ENCODE peak calls at places on chromosome 1, in four cellular contexts. One of them, this sample, is unnamed.

GRCh38 chr1:248756636-248757035 is 1.1 kb upstream of the LYPD8 start:
- DNase-seq in cardiac muscle cell: no peak
- DNase-seq in MM.1S: peak; percentile 2
- DNase-seq in IMR-90: no peak
- DNase-seq in this sample: no peak

GRCh38 chr1:85663382-85663781 is 44.9 kb downstream of the ZNHIT6 start:
- DNase-seq in cardiac muscle cell: no peak
- DNase-seq in MM.1S: no peak
- DNase-seq in IMR-90: no peak
- DNase-seq in this sample: no peak

GRCh38 chr1:21341517-21342078 is 51.3 kb upstream of the ECE1 start:
- DNase-seq in cardiac muscle cell: no peak
- DNase-seq in MM.1S: no peak
- DNase-seq in IMR-90: no peak
- DNase-seq in this sample: no peak

GRCh38 chr1:204041232-204041767 is 31.6 kb upstream of the SOX13 start:
- DNase-seq in cardiac muscle cell: no peak
- DNase-seq in MM.1S: no peak
- DNase-seq in IMR-90: no peak
- DNase-seq in this sample: no peak

GRCh38 chr1:100073531-100073930 is 59.2 kb downstream of the SASS6 start:
- DNase-seq in cardiac muscle cell: no peak
- DNase-seq in MM.1S: no peak
- DNase-seq in IMR-90: no peak
- DNase-seq in this sample: no peak

GRCh38 chr1:29453502-29454240 is 217.3 kb downstream of the PTPRU start:
- DNase-seq in cardiac muscle cell: peak; percentile 81
- DNase-seq in MM.1S: peak; percentile 24
- DNase-seq in IMR-90: peak; percentile 53
- DNase-seq in this sample: peak; percentile 26

GRCh38 chr1:86914998-86915736 is 732 bp downstream of the HS2ST1 start:
- DNase-seq in cardiac muscle cell: peak; percentile 63
- DNase-seq in MM.1S: peak; percentile 47
- DNase-seq in IMR-90: peak; percentile 53
- DNase-seq in this sample: peak; percentile 73

GRCh38 chr1:93340090-93340489 is 5.6 kb upstream of the DR1 start:
- DNase-seq in cardiac muscle cell: no peak
- DNase-seq in MM.1S: no peak
- DNase-seq in IMR-90: no peak
- DNase-seq in this sample: no peak

GRCh38 chr1:245067257-245067656 is 87.5 kb upstream of the KIF26B start:
- DNase-seq in cardiac muscle cell: peak; percentile 32
- DNase-seq in MM.1S: no peak
- DNase-seq in IMR-90: peak; percentile 55
- DNase-seq in this sample: no peak

GRCh38 chr1:4312024-4312423 is 342.4 kb upstream of the AJAP1 start:
- DNase-seq in cardiac muscle cell: no peak
- DNase-seq in MM.1S: no peak
- DNase-seq in IMR-90: no peak
- DNase-seq in this sample: no peak
- H3K9me3 ChIP-seq in cardiac muscle cell: peaks cover 3% of the 10 kb centered on the region
- H3K9me3 ChIP-seq in MM.1S: no peaks in the 10 kb centered on the region
- H3K9me3 ChIP-seq in IMR-90: peaks cover 35% of the 10 kb centered on the region
- H3K9me3 ChIP-seq in this sample: peaks cover 4% of the 10 kb centered on the region

GRCh38 chr1:179882253-179883039 is at the start of gene TOR1AIP1:
- DNase-seq in cardiac muscle cell: peak; percentile 99
- DNase-seq in MM.1S: peak; percentile 99
- DNase-seq in IMR-90: peak; percentile 97
- DNase-seq in this sample: peak; percentile 99
- TF ChIP-seq CTCF in cardiac muscle cell: peak; percentile 35
- TF ChIP-seq CTCF in MM.1S: peak; percentile 47
- TF ChIP-seq CTCF in IMR-90: peak; percentile 17
- TF ChIP-seq CTCF in this sample: peak; percentile 11

GRCh38 chr1:156893048-156893953 is at the start of gene PEAR1:
- DNase-seq in cardiac muscle cell: peak; percentile 66
- DNase-seq in MM.1S: no peak
- DNase-seq in IMR-90: peak; percentile 31
- DNase-seq in this sample: peak; percentile 78
- H3K4me3 ChIP-seq in cardiac muscle cell: no peak within 1 kb of the TSS
- H3K4me3 ChIP-seq in MM.1S: peak within 1 kb of the TSS; percentile 18
- H3K4me3 ChIP-seq in IMR-90: peak within 1 kb of the TSS; percentile 52
- H3K4me3 ChIP-seq in this sample: peak within 1 kb of the TSS; percentile 90

DNA sequence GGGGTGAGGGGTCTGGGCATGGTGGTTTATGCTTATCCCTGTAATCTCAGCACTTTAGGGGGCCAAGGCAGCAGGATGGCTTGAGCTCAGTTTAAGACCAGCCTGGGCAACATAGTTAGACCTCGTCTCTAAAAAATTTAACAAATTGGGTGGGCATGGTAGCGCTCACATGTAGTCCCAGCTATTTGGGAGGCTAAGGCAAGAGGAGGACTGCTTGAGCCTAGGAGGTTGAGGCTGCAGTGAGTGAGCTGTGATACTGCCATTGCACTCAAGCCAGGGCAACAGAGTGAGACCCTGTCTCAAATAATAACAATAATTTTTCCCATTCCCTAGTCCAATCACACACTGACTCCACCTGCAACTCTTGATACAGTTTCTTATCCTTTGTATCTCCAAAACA is 6.3 kb downstream of the WASF2 start:
- DNase-seq in cardiac muscle cell: no peak
- DNase-seq in MM.1S: no peak
- DNase-seq in IMR-90: no peak
- DNase-seq in this sample: no peak
- H3K9me3 ChIP-seq in cardiac muscle cell: no peaks in the 10 kb centered on the region
- H3K9me3 ChIP-seq in MM.1S: no peaks in the 10 kb centered on the region
- H3K9me3 ChIP-seq in IMR-90: no peaks in the 10 kb centered on the region
- H3K9me3 ChIP-seq in this sample: no peaks in the 10 kb centered on the region

DNA sequence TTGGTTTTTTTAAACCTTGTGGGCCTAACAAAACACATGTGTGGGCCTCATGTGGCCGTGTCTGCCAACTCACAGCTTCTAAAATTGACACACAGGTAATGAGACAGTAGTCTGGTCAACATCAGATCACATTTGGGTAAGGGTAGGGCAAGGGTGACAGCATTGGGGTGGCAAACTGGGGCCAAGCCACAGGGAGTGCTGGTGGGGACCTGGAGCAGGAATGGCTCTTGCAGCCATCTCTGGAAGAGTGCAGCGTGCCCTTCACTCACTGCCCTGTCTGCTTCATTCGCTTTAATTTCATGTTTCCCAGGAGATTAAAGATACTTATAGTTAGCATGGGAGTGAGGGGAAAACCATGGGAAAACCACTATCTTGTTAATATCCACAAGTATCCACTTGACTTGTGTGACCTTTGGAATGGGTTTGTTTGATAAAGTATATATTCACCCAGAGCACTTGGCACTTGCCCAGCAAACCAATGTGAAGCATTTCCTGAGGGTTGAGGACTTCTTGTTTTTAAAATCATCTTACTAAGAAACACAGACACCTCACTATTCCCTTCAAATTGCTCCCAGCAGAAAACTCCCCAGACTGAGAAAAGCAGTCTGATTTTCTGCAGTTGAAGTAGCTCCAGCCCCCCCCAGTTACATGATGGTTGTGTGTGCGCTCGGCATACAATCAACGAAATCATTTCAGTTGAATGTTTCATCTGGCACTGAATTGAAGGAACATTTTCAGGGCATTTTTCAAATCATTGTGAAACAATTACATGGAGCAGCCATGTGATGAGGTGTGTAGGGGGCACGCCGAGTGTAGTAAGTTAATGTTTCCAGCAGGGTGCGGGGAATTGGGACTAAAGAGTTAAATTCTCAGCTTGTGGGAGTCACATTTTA is 175.7 kb downstream of the VPS13D start:
- DNase-seq in cardiac muscle cell: peak; percentile 83
- DNase-seq in MM.1S: no peak
- DNase-seq in IMR-90: peak; percentile 36
- DNase-seq in this sample: peak; percentile 93
- TF ChIP-seq CTCF in cardiac muscle cell: peak; percentile 50
- TF ChIP-seq CTCF in MM.1S: no peak
- TF ChIP-seq CTCF in IMR-90: no peak
- TF ChIP-seq CTCF in this sample: peak; percentile 39

GRCh38 chr1:205301842-205302588 is 19.5 kb downstream of the NUAK2 start:
- DNase-seq in cardiac muscle cell: peak; percentile 55
- DNase-seq in MM.1S: no peak
- DNase-seq in IMR-90: peak; percentile 74
- DNase-seq in this sample: no peak
- H3K4me3 ChIP-seq in cardiac muscle cell: no peak overlapping the region
- H3K4me3 ChIP-seq in MM.1S: no peak overlapping the region
- H3K4me3 ChIP-seq in IMR-90: no peak overlapping the region
- H3K4me3 ChIP-seq in this sample: no peak overlapping the region

GRCh38 chr1:107863342-107863741 is 101.6 kb downstream of the VAV3 start:
- DNase-seq in cardiac muscle cell: no peak
- DNase-seq in MM.1S: no peak
- DNase-seq in IMR-90: no peak
- DNase-seq in this sample: no peak

GRCh38 chr1:107858323-107858722 is 106.7 kb downstream of the VAV3 start:
- DNase-seq in cardiac muscle cell: no peak
- DNase-seq in MM.1S: no peak
- DNase-seq in IMR-90: no peak
- DNase-seq in this sample: no peak

GRCh38 chr1:107865627-107866026 is 99.4 kb downstream of the VAV3 start:
- DNase-seq in cardiac muscle cell: no peak
- DNase-seq in MM.1S: no peak
- DNase-seq in IMR-90: no peak
- DNase-seq in this sample: no peak

GRCh38 chr1:107866870-107867269 is 98.1 kb downstream of the VAV3 start:
- DNase-seq in cardiac muscle cell: no peak
- DNase-seq in MM.1S: no peak
- DNase-seq in IMR-90: no peak
- DNase-seq in this sample: no peak

DNA sequence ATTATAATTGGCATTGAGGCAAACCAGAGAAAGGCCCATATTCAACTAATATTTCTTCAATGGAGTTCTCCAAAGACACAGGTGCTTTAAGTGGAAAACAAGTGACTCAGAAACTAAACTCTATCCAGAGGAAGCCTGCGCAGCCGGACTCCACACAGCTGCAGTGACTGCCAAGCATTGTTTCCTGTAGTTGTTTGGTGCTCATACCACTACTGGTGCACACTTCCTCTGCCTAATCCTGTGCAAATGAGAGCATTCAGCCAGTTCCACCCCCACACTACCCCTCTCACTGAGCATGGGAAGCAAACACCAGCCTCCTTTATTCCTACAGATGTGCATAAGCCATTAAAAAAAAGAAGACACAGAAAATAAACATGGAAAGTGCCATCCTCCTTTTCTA is 102.9 kb downstream of the VAV3 start:
- DNase-seq in cardiac muscle cell: peak; percentile 23
- DNase-seq in MM.1S: no peak
- DNase-seq in IMR-90: no peak
- DNase-seq in this sample: peak; percentile 95
- H3K9me3 ChIP-seq in cardiac muscle cell: no peaks in the 10 kb centered on the region
- H3K9me3 ChIP-seq in MM.1S: no peaks in the 10 kb centered on the region
- H3K9me3 ChIP-seq in IMR-90: no peaks in the 10 kb centered on the region
- H3K9me3 ChIP-seq in this sample: no peaks in the 10 kb centered on the region

DNA sequence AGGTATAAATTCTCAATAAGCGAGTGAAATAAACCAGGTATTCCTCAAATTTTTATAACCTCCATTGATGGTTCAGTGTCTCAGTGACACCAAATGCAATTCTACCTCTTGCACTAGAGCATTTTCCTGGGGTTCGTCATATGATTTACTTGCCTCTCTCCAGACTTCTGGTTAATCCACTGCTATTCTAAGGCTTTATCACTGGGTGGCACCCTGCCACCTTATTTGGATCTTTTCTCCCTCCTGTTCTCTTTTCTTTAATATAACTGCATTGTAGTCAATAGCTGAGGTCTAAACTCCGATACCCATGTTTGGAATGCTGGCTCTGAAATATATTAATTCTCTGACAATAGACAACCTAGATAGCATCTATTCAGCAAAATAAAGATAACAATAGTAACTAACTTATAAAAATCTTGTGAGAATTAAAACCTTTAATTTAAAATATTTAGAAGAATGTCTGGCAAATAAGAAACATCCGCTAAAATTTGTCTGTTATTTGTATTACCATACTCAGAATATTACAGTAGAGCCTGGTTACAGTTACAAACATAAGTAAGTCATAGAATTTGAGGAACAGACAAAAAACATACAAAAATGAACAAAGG is 436.4 kb downstream of the PLA2G4A start:
- DNase-seq in cardiac muscle cell: peak; percentile 72
- DNase-seq in MM.1S: peak; percentile 61
- DNase-seq in IMR-90: peak; percentile 73
- DNase-seq in this sample: peak; percentile 70
- TF ChIP-seq CTCF in cardiac muscle cell: peak; percentile 59
- TF ChIP-seq CTCF in MM.1S: peak; percentile 80
- TF ChIP-seq CTCF in IMR-90: peak; percentile 71
- TF ChIP-seq CTCF in this sample: peak; percentile 49